ENCODE peak calls at places on chromosomes 16 and 17, in four cellular contexts. Z is cardiac muscle cell, P is fibroblast of pulmonary artery, U is WTC11. A is an unnamed sample.

GRCh38 chr16:87176735-87177134 is 140.5 kb downstream of the C16orf95 start:
- DNase-seq in Z (no peak), P (no peak), U (no peak), A (no peak)

GRCh38 chr17:40560592-40561293 is 4.5 kb downstream of the CCR7 start:
- DNase-seq in Z (peak), P (peak), U (peak), A (peak)

GRCh38 chr16:17227278-17227677 is 243.5 kb downstream of the XYLT1 start:
- DNase-seq in Z (no peak), P (no peak), U (peak), A (no peak)

GRCh38 chr16:79093554-79093967 is 507.0 kb downstream of the MAF start:
- DNase-seq in Z (no peak), P (no peak), U (no peak), A (no peak)

GRCh38 chr17:55726440-55726839 is 3.8 kb upstream of the TMEM100 start:
- DNase-seq in Z (peak), P (peak), U (no peak), A (no peak)

GRCh38 chr16:2147378-2147777 is 1.0 kb upstream of the RAB26 start:
- DNase-seq in Z (no peak), P (no peak), U (no peak), A (no peak)

GRCh38 chr16:65312071-65312470 is 190.2 kb upstream of the CDH11 start:
- DNase-seq in Z (peak), P (peak), U (no peak), A (no peak)

GRCh38 chr17:72460711-72461110 is 339.9 kb downstream of the SOX9 start:
- DNase-seq in Z (no peak), P (no peak), U (no peak), A (no peak)

GRCh38 chr17:66724581-66725341 is 110.2 kb upstream of the CACNG5 start:
- DNase-seq in Z (peak), P (peak), U (no peak), A (no peak)

GRCh38 chr17:40315678-40316570 is 6.9 kb downstream of the RARA start:
- DNase-seq in Z (no peak), P (no peak), U (peak), A (no peak)

DNA sequence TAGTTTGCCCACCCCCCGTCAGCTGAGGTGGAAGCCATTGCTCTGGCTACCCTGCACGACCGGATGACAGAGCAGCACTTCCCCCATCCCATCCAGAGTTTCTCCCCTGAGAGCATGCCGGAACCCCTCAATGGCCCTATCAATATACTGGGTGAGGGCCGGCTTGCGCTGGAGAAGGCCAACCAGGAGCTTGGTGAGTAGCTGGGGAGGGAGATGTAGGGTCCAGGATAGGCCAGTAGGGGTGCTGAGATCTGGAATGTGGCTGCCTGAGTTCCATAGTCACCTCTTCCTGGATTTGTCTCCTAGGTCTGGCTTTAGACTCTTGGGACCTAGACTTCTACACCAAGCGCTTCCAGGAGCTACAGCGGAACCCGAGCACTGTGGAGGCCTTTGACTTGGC is 6.4 kb downstream of the PFAS start:
- DNase-seq in Z (no peak), P (no peak), U (no peak), A (no peak)
- TF ChIP-seq CTCF in Z (peak), P (peak), U (no peak), A (no peak)

GRCh38 chr17:69606142-69606800 is 191.8 kb downstream of the MAP2K6 start:
- DNase-seq in Z (no peak), P (no peak), U (no peak), A (no peak)

GRCh38 chr17:69608114-69608513 is 193.6 kb downstream of the MAP2K6 start:
- DNase-seq in Z (no peak), P (no peak), U (no peak), A (no peak)

GRCh38 chr17:69608808-69609494 is 194.5 kb downstream of the MAP2K6 start:
- DNase-seq in Z (peak), P (peak), U (no peak), A (no peak)

GRCh38 chr17:69607162-69607834 is 192.8 kb downstream of the MAP2K6 start:
- DNase-seq in Z (peak), P (peak), U (peak), A (peak)

DNA sequence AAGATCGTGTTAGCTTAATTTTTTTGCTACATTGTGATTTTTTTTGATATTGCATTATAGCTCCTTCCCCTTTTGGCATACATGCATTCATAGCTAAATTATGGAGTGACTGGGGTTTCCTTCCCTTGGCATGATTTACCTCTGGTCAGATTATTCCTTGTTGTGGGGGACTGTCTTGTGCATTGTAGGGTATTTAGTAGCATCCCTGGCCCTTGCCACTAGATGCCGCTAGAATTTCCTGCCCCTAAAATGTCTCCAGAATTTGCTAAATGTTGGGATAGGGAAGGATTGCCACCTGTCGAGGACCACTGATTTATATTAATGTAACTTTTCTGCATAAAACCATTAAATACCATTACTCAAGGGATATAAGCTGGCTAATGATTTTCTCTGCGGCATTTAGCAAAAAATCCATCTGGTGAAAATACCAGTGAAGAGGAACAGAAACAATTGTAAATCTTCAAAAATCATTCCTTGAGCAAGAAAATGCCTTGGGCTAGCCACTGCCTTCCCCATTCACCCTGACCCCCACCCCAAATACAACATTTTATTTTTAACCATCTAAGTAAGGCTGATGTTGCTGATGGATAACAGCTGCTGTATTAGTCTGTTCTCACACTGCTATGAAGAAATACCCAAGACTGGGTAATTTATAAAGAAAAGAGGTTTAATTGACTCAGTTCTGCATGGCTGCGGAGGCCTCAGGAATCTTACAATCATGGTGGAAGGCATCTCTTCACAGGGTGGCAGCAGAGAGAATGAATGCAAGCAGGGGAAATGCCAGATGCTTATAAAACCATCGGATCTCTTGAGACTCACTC is 195.2 kb downstream of the MAP2K6 start:
- DNase-seq in Z (peak), P (peak), U (peak), A (no peak)
- TF ChIP-seq CTCF in Z (peak), P (peak), U (peak), A (peak)

GRCh38 chr17:29590979-29591736 is 1.7 kb upstream of the GIT1 start:
- DNase-seq in Z (peak), P (peak), U (peak), A (peak)

GRCh38 chr17:29588017-29588557 is 1.4 kb downstream of the GIT1 start:
- DNase-seq in Z (no peak), P (no peak), U (no peak), A (no peak)

GRCh38 chr17:29588561-29589411 is 662 bp downstream of the GIT1 start:
- DNase-seq in Z (peak), P (peak), U (no peak), A (peak)

GRCh38 chr17:29590261-29590978 is 972 bp upstream of the GIT1 start:
- DNase-seq in Z (peak), P (peak), U (no peak), A (no peak)

GRCh38 chr17:29589524-29590260 is at the start of gene GIT1:
- DNase-seq in Z (peak), P (peak), U (peak), A (peak)
- TF ChIP-seq CTCF in Z (no peak), P (no peak), U (no peak), A (no peak)

GRCh38 chr16:73036074-73036826 is 11.7 kb downstream of the ZFHX3 start:
- DNase-seq in Z (no peak), P (no peak), U (peak), A (peak)
- TF ChIP-seq CTCF in Z (no peak), P (no peak), U (no peak), A (no peak)

GRCh38 chr17:81995463-81996231 is 18.2 kb downstream of the ASPSCR1 start:
- DNase-seq in Z (no peak), P (no peak), U (peak), A (no peak)

GRCh38 chr17:81996232-81996756 is 18.9 kb downstream of the ASPSCR1 start:
- DNase-seq in Z (no peak), P (no peak), U (peak), A (no peak)

GRCh38 chr17:81994593-81995462 is 17.4 kb downstream of the ASPSCR1 start:
- DNase-seq in Z (no peak), P (no peak), U (peak), A (no peak)

GRCh38 chr17:81991684-81992513 is 14.5 kb downstream of the ASPSCR1 start:
- DNase-seq in Z (peak), P (peak), U (peak), A (no peak)

GRCh38 chr17:81993726-81994592 is 16.5 kb downstream of the ASPSCR1 start:
- DNase-seq in Z (no peak), P (no peak), U (peak), A (no peak)
- TF ChIP-seq CTCF in Z (no peak), P (no peak), U (no peak), A (no peak)

GRCh38 chr17:46194393-46195216 is 1.4 kb upstream of the KANSL1 start:
- DNase-seq in Z (peak), P (peak), U (no peak), A (peak)
- TF ChIP-seq CTCF in Z (peak), P (peak), U (no peak), A (no peak)